ENCODE peak calls at places on chromosomes 16 and 17, in eight cellular contexts. J is left lung; V is HCT116; W is CD8-positive, alpha-beta T cell; T is left ventricle myocardium inferior; Z is upper lobe of right lung; E is psoas muscle; G is colonic mucosa. U is an unnamed sample.

GRCh38 chr17:19833914-19834313 is 33.8 kb downstream of the ULK2 start:
- DNase-seq in Z (no peak), G (no peak), J (no peak), V (no peak), W (no peak), E (no peak), T (no peak), U (no peak)

GRCh38 chr17:10727192-10727591 is 2.6 kb downstream of the TMEM220 start:
- DNase-seq in G (no peak), J (no peak), E (no peak), Z (no peak), T (no peak), V (no peak), W (no peak), U (no peak)

GRCh38 chr17:76997981-76998531 is 129.9 kb downstream of the MGAT5B start:
- DNase-seq in G (no peak), T (no peak), V (no peak), Z (no peak), W (peak; percentile 81), J (no peak), E (no peak), U (no peak)

GRCh38 chr16:68362952-68363846 is 52.4 kb downstream of the PRMT7 start:
- DNase-seq in W (no peak), J (no peak), Z (no peak), E (no peak), G (no peak), T (no peak), V (no peak), U (no peak)

GRCh38 chr17:44623070-44623725 is 33.1 kb upstream of the MEIOC start:
- DNase-seq in E (no peak), W (no peak), V (peak; percentile 45), T (no peak), Z (no peak), J (no peak), G (no peak), U (no peak)

GRCh38 chr16:86991679-86992078 is 325.5 kb downstream of the C16orf95 start:
- DNase-seq in W (no peak), T (no peak), E (no peak), Z (no peak), J (no peak), V (no peak), G (no peak), U (no peak)

GRCh38 chr16:31243734-31244670 is 15.8 kb upstream of the ITGAM start:
- DNase-seq in Z (no peak), J (no peak), T (no peak), W (no peak), V (no peak), G (no peak), E (no peak), U (no peak)

GRCh38 chr16:26802440-26802839 is 264.3 kb upstream of the C16orf82 start:
- DNase-seq in V (no peak), Z (no peak), W (no peak), G (no peak), E (no peak), J (no peak), T (no peak), U (no peak)

GRCh38 chr17:81837641-81838040 is 2.8 kb upstream of the PPP1R27 start:
- DNase-seq in G (no peak), T (no peak), J (no peak), W (no peak), E (peak; percentile 61), Z (no peak), V (no peak), U (no peak)

GRCh38 chr17:81841866-81842265 is 7.0 kb upstream of the PPP1R27 start:
- DNase-seq in T (no peak), G (no peak), Z (no peak), E (no peak), W (no peak), J (no peak), V (no peak), U (no peak)

GRCh38 chr17:81838753-81839255 is 4.0 kb upstream of the PPP1R27 start:
- DNase-seq in W (no peak), E (no peak), V (no peak), Z (no peak), J (no peak), G (no peak), T (no peak), U (no peak)

GRCh38 chr17:81840826-81841778 is 6.3 kb upstream of the PPP1R27 start:
- DNase-seq in W (no peak), V (no peak), G (no peak), J (peak; percentile 81), Z (no peak), T (peak; percentile 50), E (peak; percentile 75), U (no peak)

DNA sequence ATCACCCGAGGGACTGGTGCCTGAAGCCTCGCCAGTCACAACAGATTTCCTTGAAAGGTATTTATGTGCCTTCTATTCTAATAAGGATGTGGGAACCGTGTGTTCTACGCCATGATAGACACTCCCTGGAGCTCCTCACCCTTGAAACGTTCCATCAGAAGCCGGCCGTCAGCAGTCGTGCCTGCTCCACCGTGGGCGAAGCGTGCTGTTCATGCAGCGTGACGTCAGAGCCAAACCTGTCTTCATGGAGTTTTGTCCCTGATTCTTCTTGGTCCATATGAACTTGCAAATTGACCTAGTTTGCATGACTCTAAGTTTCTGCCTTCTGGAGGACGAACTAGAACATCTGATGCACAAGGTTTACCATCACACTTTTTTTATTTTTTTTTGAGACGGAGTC is 4.5 kb upstream of the PPP1R27 start:
- DNase-seq in Z (no peak), G (no peak), T (no peak), E (no peak), J (no peak), W (no peak), V (no peak), U (no peak)
- H3K4me3 ChIP-seq in Z (no peak overlapping the region), G (no peak overlapping the region), T (no peak overlapping the region), E (peak overlapping the region; percentile 20), J (no peak overlapping the region), W (no peak overlapping the region), V (no peak overlapping the region), U (no peak overlapping the region)

GRCh38 chr16:72985148-72985882 is 62.6 kb downstream of the ZFHX3 start:
- DNase-seq in V (no peak), J (no peak), E (peak; percentile 80), W (no peak), T (peak; percentile 73), Z (no peak), G (no peak), U (no peak)

GRCh38 chr16:72987480-72987901 is 60.4 kb downstream of the ZFHX3 start:
- DNase-seq in G (no peak), Z (no peak), W (no peak), E (no peak), V (no peak), J (no peak), T (no peak), U (no peak)

GRCh38 chr16:72988568-72988967 is 59.4 kb downstream of the ZFHX3 start:
- DNase-seq in G (no peak), E (no peak), V (no peak), W (no peak), Z (no peak), T (no peak), J (no peak), U (no peak)

GRCh38 chr16:72983728-72984350 is 64.1 kb downstream of the ZFHX3 start:
- DNase-seq in V (no peak), J (no peak), E (no peak), G (no peak), Z (no peak), W (no peak), T (no peak), U (no peak)

DNA sequence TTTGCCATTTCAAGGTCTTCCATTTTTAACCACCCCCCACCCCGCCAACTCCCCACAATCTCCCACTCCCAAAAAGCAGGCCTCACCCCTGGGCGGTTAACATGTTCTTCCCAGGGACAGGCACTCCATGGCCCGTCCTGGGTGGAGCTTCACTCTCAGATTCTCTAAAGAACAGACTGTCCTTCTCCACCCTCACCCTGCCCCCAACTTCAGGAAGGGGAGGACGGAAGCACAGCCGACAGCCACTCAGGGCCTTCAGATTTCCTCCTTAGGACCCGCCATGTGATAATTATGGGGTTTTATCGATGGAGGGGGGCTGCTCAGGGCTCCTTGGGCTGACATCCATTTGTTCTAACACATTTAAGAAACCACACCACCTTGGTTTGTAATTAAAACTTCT is 61.9 kb downstream of the ZFHX3 start:
- DNase-seq in Z (no peak), E (peak; percentile 81), V (no peak), W (no peak), J (no peak), T (peak; percentile 82), G (no peak), U (peak; percentile 90)
- H3K4me1 ChIP-seq in Z (peaks cover 57% of the 10 kb centered on the region), E (peaks cover 78% of the 10 kb centered on the region), V (peaks cover 21% of the 10 kb centered on the region), W (no peaks in the 10 kb centered on the region), J (peaks cover 15% of the 10 kb centered on the region), T (peaks cover 81% of the 10 kb centered on the region), G (peaks cover 14% of the 10 kb centered on the region), U (peaks cover 43% of the 10 kb centered on the region)

DNA sequence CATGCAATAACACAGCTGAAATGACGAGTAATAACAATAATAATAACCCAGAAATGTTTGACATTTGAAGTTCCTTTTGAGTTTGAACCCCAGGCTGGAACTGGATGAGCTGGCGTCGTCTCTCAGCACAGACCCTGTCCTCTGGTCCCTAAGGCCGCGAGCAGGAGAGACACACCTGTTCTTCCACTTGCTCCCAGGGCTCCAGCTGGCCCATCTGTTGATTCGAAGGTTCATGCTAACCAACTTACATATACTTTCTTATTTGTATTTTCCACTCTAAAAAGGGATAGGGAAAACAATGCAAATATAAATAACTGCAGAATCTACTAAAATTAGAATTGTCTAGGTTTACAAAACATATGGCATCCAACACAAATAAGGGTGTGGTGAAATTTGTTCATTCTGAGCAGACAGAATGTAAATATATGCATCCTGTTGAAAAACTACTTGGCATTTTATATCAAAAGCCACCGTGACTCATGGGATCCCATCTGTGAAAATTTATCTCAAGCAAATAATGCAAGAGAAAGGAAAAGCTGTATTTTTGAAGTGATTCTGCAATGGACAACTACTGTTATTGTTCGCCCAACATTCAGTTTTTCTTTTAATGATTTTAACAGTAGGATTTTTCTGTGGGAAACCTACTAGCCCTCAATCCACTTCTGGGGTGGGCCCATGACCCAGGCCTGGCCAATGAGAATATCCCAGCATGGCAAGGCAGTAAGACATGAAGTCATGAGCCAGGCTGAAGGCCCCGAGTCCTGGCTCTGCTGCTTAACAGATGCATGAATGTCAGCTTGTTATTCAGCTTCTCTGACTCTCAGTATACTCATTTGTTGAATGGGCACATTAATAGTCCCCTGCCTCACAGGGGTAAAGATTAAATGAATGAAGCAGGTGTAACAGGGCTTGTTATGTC is 13.2 kb upstream of the RGS9 start:
- DNase-seq in J (no peak), T (no peak), Z (no peak), V (no peak), W (no peak), E (no peak), G (peak; percentile 43), U (no peak)
- H3K27ac ChIP-seq in J (peak overlapping the region; percentile 88), T (peak overlapping the region; percentile 92), Z (peak overlapping the region; percentile 94), V (peak overlapping the region; percentile 73), W (peak overlapping the region; percentile 46), E (peak overlapping the region; percentile 86), G (peak overlapping the region; percentile 90), U (peak overlapping the region; percentile 89)

DNA sequence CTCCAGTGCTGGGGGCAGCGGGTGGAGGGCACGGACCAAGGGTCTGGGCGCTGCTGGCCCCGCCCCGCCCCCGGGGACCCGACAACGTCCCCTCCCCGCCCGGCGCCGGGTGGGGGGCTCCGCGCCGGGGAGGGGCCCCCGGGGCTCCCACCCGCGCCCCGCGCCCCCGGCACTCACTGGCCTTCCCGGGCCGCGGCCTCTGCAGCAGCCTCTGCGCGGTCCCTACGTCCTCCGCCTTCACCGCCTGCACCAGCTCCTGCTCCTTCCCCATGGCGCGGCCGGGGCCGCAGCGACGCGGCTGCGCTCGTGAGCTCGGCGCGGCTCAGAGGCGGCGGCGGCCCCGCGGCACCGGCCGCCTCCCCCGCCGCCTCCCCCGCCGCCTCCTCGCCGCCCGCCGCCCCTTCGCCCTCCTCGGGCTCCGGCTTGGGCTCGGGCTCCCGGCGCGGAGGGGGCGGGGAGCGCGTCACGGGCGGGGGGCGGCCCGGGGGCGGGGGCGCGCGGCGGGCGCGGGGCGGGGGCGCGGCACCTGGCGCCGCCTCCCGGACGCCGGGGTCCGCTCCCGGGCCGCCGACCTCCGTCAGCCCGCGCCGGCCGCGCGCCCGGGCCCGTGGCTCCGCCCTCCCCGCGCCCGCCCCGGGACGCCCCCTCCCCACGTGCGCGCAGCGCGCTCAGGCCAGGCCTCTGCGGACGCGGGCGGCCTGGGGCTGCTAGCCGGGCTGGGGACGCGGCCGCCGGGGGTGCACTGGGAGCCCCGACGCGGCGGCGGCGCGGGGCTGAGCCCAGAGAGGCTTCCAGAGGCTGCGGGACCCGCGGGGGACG is at the start of gene CASKIN1:
- DNase-seq in G (no peak), Z (no peak), E (no peak), V (no peak), J (no peak), T (no peak), W (no peak), U (no peak)
- H3K4me3 ChIP-seq in G (peak within 1 kb of the TSS; percentile 7), Z (peak within 1 kb of the TSS; percentile 23), E (peak within 1 kb of the TSS; percentile 55), V (peak within 1 kb of the TSS; percentile 58), J (peak within 1 kb of the TSS; percentile 19), T (peak within 1 kb of the TSS; percentile 62), W (peak within 1 kb of the TSS; percentile 11), U (peak within 1 kb of the TSS; percentile 35)

U was measured in heart left ventricle.